ENCODE peak calls at places on chromosome 1, in seven cellular contexts. One of them, this sample, is unnamed.

GRCh38 chr1:159974350-159974965 is 20.4 kb upstream of the SLAMF9 start:
- DNase-seq in H9: no peak
- DNase-seq in mesendoderm: no peak
- DNase-seq in neuronal stem cell: no peak
- DNase-seq in IMR-90: no peak
- DNase-seq in H1: no peak
- DNase-seq in mesenchymal stem cell: no peak
- DNase-seq in this sample: no peak

GRCh38 chr1:197063212-197063611 is 3.8 kb downstream of the F13B start:
- DNase-seq in H9: no peak
- DNase-seq in mesendoderm: peak
- DNase-seq in neuronal stem cell: no peak
- DNase-seq in IMR-90: no peak
- DNase-seq in H1: no peak
- DNase-seq in mesenchymal stem cell: no peak
- DNase-seq in this sample: no peak

GRCh38 chr1:246775531-246776385 is 51.5 kb downstream of the SCCPDH start:
- DNase-seq in H9: no peak
- DNase-seq in mesendoderm: no peak
- DNase-seq in neuronal stem cell: no peak
- DNase-seq in IMR-90: no peak
- DNase-seq in H1: no peak
- DNase-seq in mesenchymal stem cell: no peak
- DNase-seq in this sample: no peak

GRCh38 chr1:175419684-175420490 is 227.3 kb upstream of the KIAA0040 start:
- DNase-seq in H9: no peak
- DNase-seq in mesendoderm: no peak
- DNase-seq in neuronal stem cell: no peak
- DNase-seq in IMR-90: no peak
- DNase-seq in H1: no peak
- DNase-seq in mesenchymal stem cell: no peak
- DNase-seq in this sample: peak

GRCh38 chr1:236090741-236091147 is 25.9 kb upstream of the NID1 start:
- DNase-seq in H9: no peak
- DNase-seq in mesendoderm: no peak
- DNase-seq in neuronal stem cell: no peak
- DNase-seq in IMR-90: peak
- DNase-seq in H1: no peak
- DNase-seq in mesenchymal stem cell: peak
- DNase-seq in this sample: no peak

GRCh38 chr1:161335796-161336195 is 21.6 kb downstream of the SDHC start:
- DNase-seq in H9: no peak
- DNase-seq in mesendoderm: no peak
- DNase-seq in neuronal stem cell: no peak
- DNase-seq in IMR-90: peak
- DNase-seq in H1: no peak
- DNase-seq in mesenchymal stem cell: no peak
- DNase-seq in this sample: no peak

GRCh38 chr1:26471498-26472329 is 526 bp upstream of the HMGN2 start:
- DNase-seq in H9: peak
- DNase-seq in mesendoderm: peak
- DNase-seq in neuronal stem cell: peak
- DNase-seq in IMR-90: peak
- DNase-seq in H1: peak
- DNase-seq in mesenchymal stem cell: peak
- DNase-seq in this sample: peak

GRCh38 chr1:54332781-54333585 is 73.2 kb downstream of the SSBP3 start:
- DNase-seq in H9: no peak
- DNase-seq in mesendoderm: no peak
- DNase-seq in neuronal stem cell: no peak
- DNase-seq in IMR-90: no peak
- DNase-seq in H1: no peak
- DNase-seq in mesenchymal stem cell: no peak
- DNase-seq in this sample: no peak

GRCh38 chr1:37479255-37480124 is 5.1 kb downstream of the ZC3H12A start:
- DNase-seq in H9: no peak
- DNase-seq in mesendoderm: peak
- DNase-seq in neuronal stem cell: no peak
- DNase-seq in IMR-90: peak
- DNase-seq in H1: no peak
- DNase-seq in mesenchymal stem cell: peak
- DNase-seq in this sample: peak

GRCh38 chr1:16173447-16174260 is 17.8 kb upstream of the EPHA2 start:
- DNase-seq in H9: peak
- DNase-seq in mesendoderm: peak
- DNase-seq in neuronal stem cell: no peak
- DNase-seq in IMR-90: peak
- DNase-seq in H1: no peak
- DNase-seq in mesenchymal stem cell: peak
- DNase-seq in this sample: peak

DNA sequence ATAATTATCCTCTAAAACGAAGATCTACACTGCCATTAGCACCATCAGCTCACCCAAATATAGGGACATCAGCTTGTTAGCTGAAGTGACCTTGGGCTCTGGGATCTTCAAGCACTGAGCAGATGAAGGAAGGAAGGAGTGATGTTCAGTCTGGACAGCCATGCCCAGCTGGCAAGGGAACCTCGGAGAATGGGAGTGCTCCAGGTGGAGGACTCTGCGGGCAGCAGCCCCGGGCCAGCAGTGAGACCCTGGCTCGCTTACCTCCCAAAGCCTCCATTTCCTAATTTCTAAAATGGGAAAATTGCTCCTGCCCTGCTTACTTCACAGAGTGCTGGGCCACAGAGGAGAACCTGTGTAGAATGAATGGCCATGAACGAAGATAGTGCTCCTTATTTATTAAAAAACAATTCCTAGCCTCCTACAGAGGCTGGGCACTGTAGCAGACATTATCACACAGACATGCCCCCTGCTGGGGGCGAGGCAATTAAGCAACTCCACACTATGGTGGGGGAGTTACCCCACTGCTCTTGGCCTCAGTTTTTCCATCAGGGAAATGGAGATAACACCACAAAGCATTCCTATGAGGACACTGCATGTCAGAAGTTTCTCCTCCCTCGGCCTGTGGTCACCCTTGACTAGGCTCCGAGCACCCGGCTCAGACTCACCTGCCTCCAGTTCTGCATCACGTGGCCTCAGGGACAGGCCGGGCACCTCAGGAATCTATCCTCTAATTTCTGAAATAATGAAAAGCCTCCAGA is 117.6 kb downstream of the KCNN3 start:
- DNase-seq in H9: no peak
- DNase-seq in mesendoderm: no peak
- DNase-seq in neuronal stem cell: no peak
- DNase-seq in IMR-90: no peak
- DNase-seq in H1: no peak
- DNase-seq in mesenchymal stem cell: no peak
- DNase-seq in this sample: no peak
- H2BK120ac ChIP-seq in H9: no peak
- H2BK120ac ChIP-seq in mesendoderm: no peak
- H2BK120ac ChIP-seq in neuronal stem cell: no peak
- H2BK120ac ChIP-seq in IMR-90: no peak
- H2BK120ac ChIP-seq in H1: no peak
- H2BK120ac ChIP-seq in mesenchymal stem cell: no peak
- H2BK120ac ChIP-seq in this sample: no peak

GRCh38 chr1:67446893-67447292 is 16.7 kb upstream of the SERBP1 start:
- DNase-seq in H9: no peak
- DNase-seq in mesendoderm: no peak
- DNase-seq in neuronal stem cell: no peak
- DNase-seq in IMR-90: no peak
- DNase-seq in H1: no peak
- DNase-seq in mesenchymal stem cell: no peak
- DNase-seq in this sample: no peak
- H3K23ac ChIP-seq in H9: no peak
- H3K23ac ChIP-seq in mesendoderm: no peak
- H3K23ac ChIP-seq in neuronal stem cell: no peak
- H3K23ac ChIP-seq in IMR-90: no peak
- H3K23ac ChIP-seq in H1: no peak
- H3K23ac ChIP-seq in mesenchymal stem cell: no peak
- H3K23ac ChIP-seq in this sample: no peak

GRCh38 chr1:184900507-184900906 is 73.8 kb downstream of the NIBAN1 start:
- DNase-seq in H9: no peak
- DNase-seq in mesendoderm: no peak
- DNase-seq in neuronal stem cell: no peak
- DNase-seq in IMR-90: no peak
- DNase-seq in H1: peak
- DNase-seq in mesenchymal stem cell: no peak
- DNase-seq in this sample: no peak
- H2BK120ac ChIP-seq in H9: no peak
- H2BK120ac ChIP-seq in mesendoderm: no peak
- H2BK120ac ChIP-seq in neuronal stem cell: no peak
- H2BK120ac ChIP-seq in IMR-90: no peak
- H2BK120ac ChIP-seq in H1: no peak
- H2BK120ac ChIP-seq in mesenchymal stem cell: no peak
- H2BK120ac ChIP-seq in this sample: no peak

GRCh38 chr1:170218261-170218660 is 72.5 kb downstream of the NTMT2 start:
- DNase-seq in H9: no peak
- DNase-seq in mesendoderm: no peak
- DNase-seq in neuronal stem cell: no peak
- DNase-seq in IMR-90: peak
- DNase-seq in H1: no peak
- DNase-seq in mesenchymal stem cell: no peak
- DNase-seq in this sample: no peak
- H3K23ac ChIP-seq in H9: no peak
- H3K23ac ChIP-seq in mesendoderm: no peak
- H3K23ac ChIP-seq in neuronal stem cell: no peak
- H3K23ac ChIP-seq in IMR-90: no peak
- H3K23ac ChIP-seq in H1: no peak
- H3K23ac ChIP-seq in mesenchymal stem cell: no peak
- H3K23ac ChIP-seq in this sample: no peak

DNA sequence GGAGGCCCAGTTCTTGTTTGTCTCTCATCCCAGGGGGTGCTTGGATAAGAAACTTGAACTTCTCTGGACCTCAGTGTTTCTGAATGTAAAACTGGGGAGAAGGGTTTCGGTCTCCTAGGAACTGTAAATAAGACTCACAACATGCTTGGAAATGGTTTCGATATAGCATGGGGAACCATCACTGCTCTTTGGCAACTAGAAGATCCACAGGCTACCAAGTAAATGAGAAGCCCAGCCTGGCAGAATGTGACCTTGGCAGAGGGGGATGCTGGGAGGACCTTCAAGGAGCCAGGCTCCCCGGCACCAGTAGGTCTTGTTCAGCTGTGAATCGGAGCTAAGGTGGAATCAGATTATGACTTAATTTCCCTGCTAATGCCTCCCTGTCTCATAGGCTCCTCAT is 3.7 kb downstream of the ARL8A start:
- DNase-seq in H9: no peak
- DNase-seq in mesendoderm: no peak
- DNase-seq in neuronal stem cell: no peak
- DNase-seq in IMR-90: no peak
- DNase-seq in H1: no peak
- DNase-seq in mesenchymal stem cell: no peak
- DNase-seq in this sample: no peak
- H2BK120ac ChIP-seq in H9: no peak
- H2BK120ac ChIP-seq in mesendoderm: no peak
- H2BK120ac ChIP-seq in neuronal stem cell: no peak
- H2BK120ac ChIP-seq in IMR-90: no peak
- H2BK120ac ChIP-seq in H1: no peak
- H2BK120ac ChIP-seq in mesenchymal stem cell: no peak
- H2BK120ac ChIP-seq in this sample: no peak

DNA sequence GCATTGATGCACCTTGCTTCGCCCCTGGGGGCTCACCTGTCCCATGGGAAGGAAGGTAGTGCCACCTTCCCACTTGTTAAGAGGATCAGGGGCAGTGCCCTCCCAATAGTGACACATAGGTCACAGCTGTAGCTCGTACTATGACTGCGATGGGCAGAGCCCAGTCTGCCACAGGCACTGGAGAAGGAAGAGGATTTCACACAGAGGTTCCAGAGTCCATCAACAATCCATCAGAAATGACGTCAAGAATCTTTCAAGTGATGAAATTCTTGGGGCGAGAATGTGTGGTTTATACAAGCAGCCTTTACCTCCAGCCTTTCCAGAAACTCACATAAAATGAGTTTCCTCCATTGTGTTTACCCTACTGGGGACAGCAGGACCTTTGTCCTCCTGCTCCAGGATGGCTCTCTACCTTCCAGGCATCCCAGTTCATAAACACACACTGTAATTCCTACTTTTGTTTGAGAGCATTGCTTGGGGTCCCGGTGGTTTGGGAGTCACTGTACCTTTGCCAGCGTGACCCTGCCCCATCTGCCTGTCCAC is 260.6 kb upstream of the VAMP3 start:
- DNase-seq in H9: no peak
- DNase-seq in mesendoderm: no peak
- DNase-seq in neuronal stem cell: no peak
- DNase-seq in IMR-90: no peak
- DNase-seq in H1: no peak
- DNase-seq in mesenchymal stem cell: no peak
- DNase-seq in this sample: no peak
- H3K23ac ChIP-seq in H9: no peak
- H3K23ac ChIP-seq in mesendoderm: no peak
- H3K23ac ChIP-seq in neuronal stem cell: no peak
- H3K23ac ChIP-seq in IMR-90: no peak
- H3K23ac ChIP-seq in H1: no peak
- H3K23ac ChIP-seq in mesenchymal stem cell: no peak
- H3K23ac ChIP-seq in this sample: no peak

DNA sequence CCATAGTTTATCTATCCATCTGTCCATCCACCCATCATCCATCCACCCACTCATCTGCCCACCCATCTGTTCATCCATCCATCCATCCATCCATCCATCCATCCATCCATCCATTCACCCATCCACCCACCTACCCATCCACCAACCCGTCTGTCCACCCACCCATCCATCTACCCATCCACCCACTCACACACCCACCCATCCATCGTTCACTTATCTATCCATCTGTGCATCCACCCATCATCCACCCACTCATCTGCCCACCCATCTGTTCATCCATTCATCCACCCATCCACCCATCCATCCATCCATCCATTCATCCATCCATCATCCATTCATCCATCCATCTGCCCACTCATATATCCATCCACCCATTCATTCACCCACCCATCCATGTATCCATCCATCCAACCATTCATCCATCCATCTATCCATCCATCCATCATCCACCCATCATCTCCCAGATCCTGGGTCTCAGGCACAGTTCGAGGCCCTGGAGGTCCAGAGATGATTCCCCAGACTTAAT is 88.2 kb upstream of the WNT4 start:
- DNase-seq in H9: no peak
- DNase-seq in mesendoderm: no peak
- DNase-seq in neuronal stem cell: no peak
- DNase-seq in IMR-90: no peak
- DNase-seq in H1: no peak
- DNase-seq in mesenchymal stem cell: no peak
- DNase-seq in this sample: no peak
- H2BK120ac ChIP-seq in H9: no peak
- H2BK120ac ChIP-seq in mesendoderm: no peak
- H2BK120ac ChIP-seq in neuronal stem cell: no peak
- H2BK120ac ChIP-seq in IMR-90: no peak
- H2BK120ac ChIP-seq in H1: no peak
- H2BK120ac ChIP-seq in mesenchymal stem cell: no peak
- H2BK120ac ChIP-seq in this sample: no peak

GRCh38 chr1:221223281-221223680 is 344.0 kb downstream of the HLX start:
- DNase-seq in H9: no peak
- DNase-seq in mesendoderm: no peak
- DNase-seq in neuronal stem cell: no peak
- DNase-seq in IMR-90: no peak
- DNase-seq in H1: no peak
- DNase-seq in mesenchymal stem cell: no peak
- DNase-seq in this sample: no peak
- H3K23ac ChIP-seq in H9: no peak
- H3K23ac ChIP-seq in mesendoderm: no peak
- H3K23ac ChIP-seq in neuronal stem cell: no peak
- H3K23ac ChIP-seq in IMR-90: no peak
- H3K23ac ChIP-seq in H1: no peak
- H3K23ac ChIP-seq in mesenchymal stem cell: no peak
- H3K23ac ChIP-seq in this sample: no peak

GRCh38 chr1:91801496-91802115 is 84.3 kb downstream of the TGFBR3 start:
- DNase-seq in H9: no peak
- DNase-seq in mesendoderm: no peak
- DNase-seq in neuronal stem cell: no peak
- DNase-seq in IMR-90: no peak
- DNase-seq in H1: no peak
- DNase-seq in mesenchymal stem cell: no peak
- DNase-seq in this sample: no peak
- H2BK120ac ChIP-seq in H9: no peak
- H2BK120ac ChIP-seq in mesendoderm: no peak
- H2BK120ac ChIP-seq in neuronal stem cell: no peak
- H2BK120ac ChIP-seq in IMR-90: no peak
- H2BK120ac ChIP-seq in H1: no peak
- H2BK120ac ChIP-seq in mesenchymal stem cell: no peak
- H2BK120ac ChIP-seq in this sample: no peak

This sample was measured in trophoblast cell.